ENCODE peak calls at places on chromosomes 2 and 18, in seven cellular contexts. G is neural progenitor cell; D is stomach; V is Peyer's patch; K is tibial artery; Y is A673; H is CD8-positive, alpha-beta T cell. W is an unnamed sample.

GRCh38 chr2:237159006-237159897 is 73.6 kb downstream of the COPS8 start:
- DNase-seq in V (no peak), H (no peak), D (no peak), Y (peak; percentile 16), G (no peak), K (peak; percentile 61), W (no peak)

GRCh38 chr2:199325881-199326280 is 131.9 kb downstream of the SATB2 start:
- DNase-seq in K (no peak), Y (no peak), G (no peak), D (no peak), H (no peak), V (no peak), W (no peak)

GRCh38 chr2:42802150-42802549 is 9.8 kb upstream of the HAAO start:
- DNase-seq in K (no peak), H (no peak), D (no peak), G (no peak), Y (no peak), V (no peak), W (no peak)

GRCh38 chr2:192969055-192969454 is 774.3 kb upstream of the TMEFF2 start:
- DNase-seq in D (no peak), Y (peak; percentile 85), G (no peak), K (no peak), V (no peak), H (no peak), W (no peak)

GRCh38 chr2:152221870-152222269 is 46.3 kb upstream of the STAM2 start:
- DNase-seq in G (no peak), K (no peak), V (no peak), Y (no peak), D (no peak), H (no peak), W (no peak)

GRCh38 chr2:94876523-94876863 is 5.3 kb downstream of the TEKT4 start:
- DNase-seq in V (no peak), D (no peak), K (no peak), Y (no peak), G (no peak), H (no peak), W (no peak)

GRCh38 chr2:219441451-219442205 is 7.0 kb downstream of the SPEG start:
- DNase-seq in K (no peak), H (peak; percentile 52), D (peak; percentile 53), G (peak; percentile 77), V (peak; percentile 31), Y (peak; percentile 50), W (peak; percentile 76)

GRCh38 chr2:10733584-10733958 is 12.1 kb downstream of the ATP6V1C2 start:
- DNase-seq in V (no peak), K (no peak), Y (no peak), H (no peak), G (no peak), D (no peak), W (no peak)

GRCh38 chr2:230067990-230068657 is 600 bp downstream of the SLC16A14 start:
- DNase-seq in H (peak; percentile 33), G (peak; percentile 79), Y (peak; percentile 59), K (peak; percentile 23), D (peak; percentile 52), V (peak; percentile 39), W (peak; percentile 47)

DNA sequence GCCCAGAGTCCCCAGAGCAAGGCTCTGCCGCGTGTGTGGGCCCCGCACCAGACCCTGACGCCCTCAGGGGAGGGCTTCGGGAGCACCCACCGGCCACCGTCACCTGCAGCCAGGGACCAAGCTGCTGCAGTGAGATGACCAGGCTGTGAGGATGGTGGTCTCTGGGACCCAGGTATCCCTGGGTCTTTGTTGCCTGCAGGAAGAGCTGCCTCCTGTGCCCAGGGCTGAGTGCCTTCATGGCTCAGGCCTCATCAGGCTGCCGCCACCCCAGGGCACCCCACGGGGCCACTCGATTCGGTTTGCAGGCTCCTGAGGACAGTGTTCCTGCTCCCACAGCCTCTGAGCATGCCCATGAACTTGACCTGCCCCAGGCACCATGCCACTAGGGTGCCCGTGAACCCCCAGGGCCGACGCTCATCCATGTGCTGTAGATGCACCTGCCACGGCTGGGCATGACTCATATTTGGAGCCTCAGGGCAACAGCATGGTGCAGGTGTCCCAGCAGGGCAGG is 109.8 kb downstream of the FAM210A start:
- DNase-seq in Y (no peak), D (no peak), V (peak; percentile 41), H (no peak), G (no peak), K (no peak), W (no peak)
- H3K4me3 ChIP-seq in Y (no peak overlapping the region), D (no peak overlapping the region), V (no peak overlapping the region), H (no peak overlapping the region), G (no peak overlapping the region), K (no peak overlapping the region), W (no peak overlapping the region)

GRCh38 chr18:13381907-13382682 is 163.5 kb downstream of the LDLRAD4 start:
- DNase-seq in Y (no peak), V (peak; percentile 46), D (peak; percentile 60), G (no peak), H (peak; percentile 46), K (peak; percentile 78), W (peak; percentile 78)

GRCh38 chr18:13380671-13381070 is 162.1 kb downstream of the LDLRAD4 start:
- DNase-seq in V (no peak), D (no peak), H (peak; percentile 9), Y (no peak), G (no peak), K (no peak), W (no peak)

GRCh38 chr18:13381331-13381730 is 162.8 kb downstream of the LDLRAD4 start:
- DNase-seq in G (no peak), V (no peak), K (no peak), D (no peak), Y (no peak), H (peak; percentile 15), W (no peak)

GRCh38 chr18:13382990-13383821 is 164.6 kb downstream of the LDLRAD4 start:
- DNase-seq in H (peak; percentile 10), K (no peak), D (no peak), Y (no peak), G (no peak), V (no peak), W (no peak)

DNA sequence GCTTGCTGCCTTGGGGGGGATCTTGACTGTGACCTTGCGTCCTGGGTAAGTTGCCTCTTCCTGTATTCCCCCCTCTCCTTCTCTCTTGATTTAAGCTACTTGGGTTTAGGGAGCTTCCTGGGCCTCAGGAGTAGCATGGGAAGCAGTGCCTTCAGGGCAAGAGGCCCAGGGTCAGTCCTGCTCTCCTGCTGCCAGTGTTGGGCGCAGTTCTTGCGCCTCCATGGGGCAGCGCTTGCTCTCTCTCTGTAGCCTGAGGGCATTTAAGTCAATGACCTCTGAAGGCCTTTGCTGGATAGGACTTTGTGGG is 164.1 kb downstream of the LDLRAD4 start:
- DNase-seq in G (no peak), K (no peak), V (no peak), D (no peak), H (no peak), Y (no peak), W (no peak)
- H3K27ac ChIP-seq in G (no peak overlapping the region), K (peak overlapping the region; percentile 85), V (peak overlapping the region; percentile 61), D (peak overlapping the region; percentile 82), H (peak overlapping the region; percentile 94), Y (no peak overlapping the region), W (peak overlapping the region; percentile 81)

DNA sequence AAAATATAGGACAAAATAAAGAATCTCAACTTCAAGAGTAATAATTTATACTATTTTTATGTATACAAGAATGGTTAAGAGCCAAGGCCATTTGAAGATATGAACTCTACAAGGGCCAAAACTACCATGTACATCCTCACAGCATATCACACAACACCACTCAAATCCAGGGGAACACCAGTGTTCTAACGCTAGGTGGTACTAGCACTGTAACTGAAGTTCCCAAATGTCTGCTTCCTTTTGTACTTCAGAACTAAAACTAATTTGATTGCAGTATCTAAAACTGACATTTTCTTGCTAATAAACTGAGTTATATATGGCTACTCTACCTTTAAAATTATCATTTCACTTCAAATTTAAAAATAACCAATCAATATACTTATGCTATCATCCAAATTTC is 47.0 kb downstream of the REV1 start:
- DNase-seq in G (peak; percentile 7), H (no peak), Y (no peak), D (no peak), K (no peak), V (no peak), W (no peak)
- TF ChIP-seq CTCF in G (peak; percentile 10), H (no peak), Y (no peak), D (no peak), K (peak; percentile 20), V (no peak), W (peak; percentile 17)

GRCh38 chr2:46334389-46335345 is 37.5 kb downstream of the EPAS1 start:
- DNase-seq in K (no peak), D (no peak), G (no peak), V (no peak), H (no peak), Y (no peak), W (no peak)
- H3K4me3 ChIP-seq in K (peak overlapping the region; percentile 48), D (peak overlapping the region; percentile 8), G (no peak overlapping the region), V (peak overlapping the region; percentile 37), H (no peak overlapping the region), Y (no peak overlapping the region), W (peak overlapping the region; percentile 52)

DNA sequence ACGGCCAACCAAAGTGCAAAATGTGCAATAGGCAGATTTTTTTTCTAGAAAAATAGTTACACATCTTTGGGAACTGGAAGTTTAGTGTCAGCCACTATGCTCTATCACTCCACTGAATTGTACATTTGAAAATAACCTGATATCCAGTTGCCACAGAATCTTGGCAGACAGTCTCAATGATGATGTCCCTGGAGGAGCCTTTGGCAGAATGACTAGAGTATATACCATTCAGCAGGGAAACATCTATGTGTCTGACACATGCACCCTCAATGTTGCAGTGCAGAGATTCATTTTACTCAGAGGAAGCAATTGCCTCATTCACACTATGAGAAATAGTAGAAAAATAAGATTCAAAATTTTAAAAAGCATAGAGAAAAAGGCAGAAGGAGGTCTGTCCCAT is 475.8 kb downstream of the LRRTM4 start:
- DNase-seq in D (no peak), V (no peak), G (no peak), K (no peak), H (no peak), Y (no peak), W (no peak)
- H3K27ac ChIP-seq in D (no peak overlapping the region), V (no peak overlapping the region), G (no peak overlapping the region), K (no peak overlapping the region), H (no peak overlapping the region), Y (no peak overlapping the region), W (no peak overlapping the region)

GRCh38 chr2:232328038-232328435 is 50.5 kb upstream of the ALPP start:
- DNase-seq in G (no peak), K (no peak), D (no peak), H (no peak), V (no peak), Y (no peak), W (no peak)

GRCh38 chr2:232323328-232323650 is 55.3 kb upstream of the ALPP start:
- DNase-seq in G (no peak), V (no peak), Y (no peak), K (no peak), H (no peak), D (no peak), W (no peak)

GRCh38 chr2:232327089-232328037 is 51.2 kb upstream of the ALPP start:
- DNase-seq in H (peak; percentile 87), Y (peak; percentile 66), V (peak; percentile 49), D (peak; percentile 77), K (peak; percentile 48), G (peak; percentile 81), W (peak; percentile 56)

GRCh38 chr2:232324778-232325177 is 53.8 kb upstream of the ALPP start:
- DNase-seq in G (no peak), H (no peak), D (no peak), Y (no peak), V (no peak), K (no peak), W (no peak)

GRCh38 chr2:232325324-232326273 is 53.0 kb upstream of the ALPP start:
- DNase-seq in D (peak; percentile 62), H (peak; percentile 57), G (peak; percentile 62), K (peak; percentile 23), V (peak; percentile 43), Y (peak; percentile 58), W (peak; percentile 57)
- TF ChIP-seq CTCF in D (no peak), H (peak; percentile 65), G (peak; percentile 61), K (peak; percentile 66), V (peak; percentile 50), Y (peak; percentile 50), W (peak; percentile 56)

W was measured in heart left ventricle.